ENCODE peak calls at places on chromosomes 7 and 10, in eight cellular contexts. I is brain microvascular endothelial cell; B is IMR-90; P is heart right ventricle; E is stomach; U is CD8-positive, alpha-beta T cell; T is mesendoderm; N is HCT116. Y is an unnamed sample.

GRCh38 chr10:132942101-132942739 is at the start of gene CFAP46:
- DNase-seq in I (peak; percentile 36), E (peak; percentile 62), T (peak; percentile 72), N (peak; percentile 18), U (no peak), B (peak; percentile 44), P (peak; percentile 72), Y (no peak)

GRCh38 chr7:7054252-7054830 is 128.0 kb upstream of the C1GALT1 start:
- DNase-seq in U (no peak), B (no peak), T (no peak), N (no peak), P (no peak), E (no peak), I (no peak), Y (no peak)

GRCh38 chr7:100949227-100949930 is at the start of gene MUC3A:
- DNase-seq in E (peak; percentile 32), T (peak; percentile 45), B (no peak), P (peak; percentile 48), U (no peak), N (no peak), I (no peak), Y (peak; percentile 92)

GRCh38 chr10:1559731-1560130 is 177.6 kb downstream of the ADARB2 start:
- DNase-seq in E (no peak), T (no peak), P (no peak), B (no peak), N (no peak), U (no peak), I (no peak), Y (no peak)

GRCh38 chr10:79061441-79062315 is 7.1 kb upstream of the ZMIZ1 start:
- DNase-seq in E (peak; percentile 24), P (no peak), T (no peak), I (no peak), N (no peak), B (no peak), U (no peak), Y (peak; percentile 37)

GRCh38 chr10:46250898-46251856 is 35.6 kb upstream of the ANTXRL start:
- DNase-seq in U (no peak), N (no peak), B (no peak), T (no peak), P (no peak), I (no peak), E (peak; percentile 22), Y (peak; percentile 44)

GRCh38 chr7:51269911-51270310 is 46.7 kb downstream of the COBL start:
- DNase-seq in T (no peak), N (no peak), E (no peak), I (no peak), B (no peak), P (no peak), U (no peak), Y (no peak)

GRCh38 chr10:14022954-14023353 is 307.8 kb downstream of the FRMD4A start:
- DNase-seq in B (no peak), U (no peak), I (no peak), P (no peak), T (no peak), N (no peak), E (no peak), Y (no peak)

GRCh38 chr10:15106352-15107013 is 9.3 kb downstream of the RPP38 start:
- DNase-seq in I (peak; percentile 83), N (peak; percentile 50), B (peak; percentile 67), P (peak; percentile 64), U (peak; percentile 73), E (peak; percentile 85), T (peak; percentile 86), Y (peak; percentile 69)

GRCh38 chr7:44906980-44907379 is 21.6 kb upstream of the PURB start:
- DNase-seq in T (no peak), P (no peak), N (no peak), B (no peak), I (no peak), E (no peak), U (no peak), Y (no peak)

GRCh38 chr10:6838118-6838517 is 258.0 kb upstream of the PRKCQ start:
- DNase-seq in P (no peak), B (no peak), E (no peak), N (no peak), I (no peak), U (no peak), T (peak; percentile 35), Y (no peak)

GRCh38 chr7:29349362-29349761 is 154.8 kb downstream of the CHN2 start:
- DNase-seq in P (no peak), N (no peak), U (no peak), T (no peak), B (no peak), E (no peak), I (no peak), Y (no peak)

GRCh38 chr7:18873674-18874341 is 243.6 kb downstream of the TWIST1 start:
- DNase-seq in P (no peak), T (peak; percentile 65), B (peak; percentile 41), N (no peak), E (no peak), U (no peak), I (peak; percentile 45), Y (no peak)

DNA sequence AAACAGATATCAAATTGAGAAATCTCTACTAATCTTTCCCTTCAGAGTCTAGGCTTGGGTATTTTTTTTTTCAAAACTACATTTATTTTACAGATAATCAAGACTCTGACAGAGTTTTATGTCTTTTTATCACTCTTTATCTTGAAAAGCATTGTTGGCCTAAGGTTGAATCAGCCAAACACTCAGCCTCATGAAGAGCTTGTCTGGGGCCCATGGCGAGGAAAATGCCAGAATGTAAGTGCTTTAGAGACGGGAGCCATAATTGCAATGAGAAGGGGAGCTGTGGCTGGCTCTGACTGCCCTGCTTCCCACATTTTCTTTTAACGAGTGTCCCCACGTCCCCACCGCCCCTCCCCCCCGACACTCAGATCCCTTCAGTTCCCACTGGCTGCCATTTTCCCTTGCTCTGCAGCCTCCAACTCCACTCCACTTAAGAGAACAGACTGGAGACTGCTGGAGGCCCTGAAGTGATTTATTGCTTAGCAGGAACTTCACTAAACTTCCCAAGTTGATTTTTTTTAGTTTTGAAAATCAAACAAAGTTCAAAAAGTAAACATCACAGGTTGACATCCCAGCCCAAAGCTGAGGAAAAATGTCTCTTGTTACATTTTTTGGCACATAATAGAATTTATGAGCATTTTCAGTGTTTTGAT is 637.6 kb upstream of the GALNT17 start:
- DNase-seq in I (no peak), U (no peak), E (no peak), T (no peak), B (no peak), P (no peak), N (no peak), Y (no peak)
- H3K27ac ChIP-seq in I (no peak overlapping the region), U (no peak overlapping the region), E (no peak overlapping the region), T (no peak overlapping the region), B (no peak overlapping the region), P (no peak overlapping the region), N (no peak overlapping the region), Y (no peak overlapping the region)

GRCh38 chr7:157569967-157570366 is 233.2 kb downstream of the DNAJB6 start:
- DNase-seq in T (no peak), B (no peak), E (no peak), U (no peak), I (no peak), P (no peak), N (no peak), Y (peak; percentile 15)
- H3K27ac ChIP-seq in T (no peak overlapping the region), B (no peak overlapping the region), E (no peak overlapping the region), U (no peak overlapping the region), I (peak overlapping the region; percentile 4), P (no peak overlapping the region), N (no peak overlapping the region), Y (no peak overlapping the region)

GRCh38 chr10:33273295-33274002 is 61.0 kb downstream of the NRP1 start:
- DNase-seq in E (peak; percentile 94), P (peak; percentile 87), I (peak; percentile 90), T (no peak), B (peak; percentile 96), N (no peak), U (no peak), Y (peak; percentile 71)
- H3K27ac ChIP-seq in E (peak overlapping the region; percentile 83), P (peak overlapping the region; percentile 99), I (peak overlapping the region; percentile 92), T (no peak overlapping the region), B (peak overlapping the region; percentile 90), N (no peak overlapping the region), U (no peak overlapping the region), Y (no peak overlapping the region)

GRCh38 chr10:114715171-114715670 is 57.1 kb upstream of the ABLIM1 start:
- DNase-seq in U (no peak), E (no peak), N (no peak), B (peak; percentile 67), I (peak; percentile 36), T (no peak), P (no peak), Y (no peak)
- H3K27ac ChIP-seq in U (no peak overlapping the region), E (peak overlapping the region; percentile 37), N (no peak overlapping the region), B (peak overlapping the region; percentile 79), I (peak overlapping the region; percentile 91), T (no peak overlapping the region), P (peak overlapping the region; percentile 93), Y (no peak overlapping the region)

DNA sequence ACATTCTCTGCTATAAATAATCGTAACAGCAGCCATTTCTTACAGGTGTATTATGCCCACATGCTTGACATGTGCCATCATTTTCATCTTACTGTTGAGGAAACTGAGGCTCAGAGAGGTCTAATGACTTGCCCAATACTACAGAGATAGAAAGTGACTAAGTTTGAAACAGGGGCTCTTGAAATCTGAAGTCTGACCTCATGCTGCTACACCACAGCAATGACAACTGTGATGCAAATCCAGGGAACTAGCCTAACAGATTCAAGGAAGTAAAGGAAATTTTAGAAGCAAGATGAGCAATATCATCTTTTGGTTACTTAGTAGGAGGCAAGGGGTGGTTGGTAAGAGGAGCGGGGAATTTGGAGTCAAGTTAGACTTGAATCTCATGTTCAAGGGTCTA is 26.2 kb upstream of the OSBPL3 start:
- DNase-seq in T (no peak), N (no peak), U (no peak), E (no peak), B (no peak), P (no peak), I (no peak), Y (no peak)
- H3K27ac ChIP-seq in T (no peak overlapping the region), N (no peak overlapping the region), U (no peak overlapping the region), E (no peak overlapping the region), B (no peak overlapping the region), P (no peak overlapping the region), I (no peak overlapping the region), Y (no peak overlapping the region)

GRCh38 chr10:70832852-70833542 is 17.2 kb downstream of the SGPL1 start:
- DNase-seq in I (peak; percentile 83), N (no peak), U (no peak), P (no peak), T (no peak), E (no peak), B (peak; percentile 93), Y (no peak)
- H3K27ac ChIP-seq in I (peak overlapping the region; percentile 98), N (no peak overlapping the region), U (no peak overlapping the region), P (no peak overlapping the region), T (no peak overlapping the region), E (no peak overlapping the region), B (no peak overlapping the region), Y (no peak overlapping the region)

Y was measured in Peyer's patch.